ENCODE peak calls at places on chromosomes 5 and 9, in seven cellular contexts. One of them, this sample, is unnamed.
A peak's percentile ranks its signal among the peaks of the same experiment; 100 is the strongest.

GRCh38 chr5:88660947-88661869 is 221.8 kb downstream of the MEF2C start:
- DNase-seq in right atrium auricular region: no peak
- DNase-seq in vagina: no peak
- DNase-seq in A549: peak; percentile 87
- DNase-seq in heart left ventricle: peak; percentile 45
- DNase-seq in HCT116: peak; percentile 68
- DNase-seq in cardiac muscle cell: peak; percentile 94
- DNase-seq in this sample: peak; percentile 60

GRCh38 chr9:76634356-76635054 is 129.7 kb upstream of the PCA3 start:
- DNase-seq in right atrium auricular region: no peak
- DNase-seq in heart left ventricle: no peak
- DNase-seq in A549: no peak
- DNase-seq in HCT116: peak; percentile 1
- DNase-seq in vagina: no peak
- DNase-seq in cardiac muscle cell: peak; percentile 11
- DNase-seq in this sample: peak; percentile 64

GRCh38 chr9:81431662-81432061 is 257.7 kb downstream of the TLE1 start:
- DNase-seq in heart left ventricle: no peak
- DNase-seq in vagina: no peak
- DNase-seq in A549: no peak
- DNase-seq in HCT116: no peak
- DNase-seq in cardiac muscle cell: no peak
- DNase-seq in right atrium auricular region: no peak
- DNase-seq in this sample: peak; percentile 90

GRCh38 chr5:178281321-178281720 is 48.7 kb upstream of the PHYKPL start:
- DNase-seq in HCT116: no peak
- DNase-seq in vagina: no peak
- DNase-seq in right atrium auricular region: no peak
- DNase-seq in cardiac muscle cell: no peak
- DNase-seq in heart left ventricle: no peak
- DNase-seq in A549: no peak
- DNase-seq in this sample: peak; percentile 20

GRCh38 chr9:125655691-125656410 is 51.2 kb downstream of the MAPKAP1 start:
- DNase-seq in vagina: no peak
- DNase-seq in A549: no peak
- DNase-seq in cardiac muscle cell: no peak
- DNase-seq in HCT116: no peak
- DNase-seq in right atrium auricular region: no peak
- DNase-seq in heart left ventricle: no peak
- DNase-seq in this sample: no peak

GRCh38 chr5:135317286-135317685 is 81.7 kb downstream of the MACROH2A1 start:
- DNase-seq in right atrium auricular region: peak; percentile 46
- DNase-seq in HCT116: no peak
- DNase-seq in vagina: no peak
- DNase-seq in heart left ventricle: no peak
- DNase-seq in cardiac muscle cell: no peak
- DNase-seq in A549: no peak
- DNase-seq in this sample: no peak

GRCh38 chr9:126705767-126706697 is 92.3 kb downstream of the LMX1B start:
- DNase-seq in right atrium auricular region: no peak
- DNase-seq in cardiac muscle cell: peak; percentile 41
- DNase-seq in heart left ventricle: peak; percentile 70
- DNase-seq in HCT116: peak; percentile 40
- DNase-seq in A549: peak; percentile 79
- DNase-seq in vagina: no peak
- DNase-seq in this sample: peak; percentile 25

GRCh38 chr9:130981002-130981760 is 27.8 kb upstream of the LAMC3 start:
- DNase-seq in A549: no peak
- DNase-seq in heart left ventricle: no peak
- DNase-seq in vagina: no peak
- DNase-seq in HCT116: no peak
- DNase-seq in cardiac muscle cell: no peak
- DNase-seq in right atrium auricular region: no peak
- DNase-seq in this sample: no peak

GRCh38 chr5:180153991-180154390 is 55.0 kb downstream of the RASGEF1C start:
- DNase-seq in cardiac muscle cell: no peak
- DNase-seq in heart left ventricle: no peak
- DNase-seq in right atrium auricular region: peak; percentile 16
- DNase-seq in vagina: no peak
- DNase-seq in HCT116: no peak
- DNase-seq in A549: no peak
- DNase-seq in this sample: no peak

GRCh38 chr9:38380230-38380871 is 12.2 kb upstream of the ALDH1B1 start:
- DNase-seq in A549: no peak
- DNase-seq in HCT116: no peak
- DNase-seq in right atrium auricular region: no peak
- DNase-seq in heart left ventricle: no peak
- DNase-seq in cardiac muscle cell: no peak
- DNase-seq in vagina: no peak
- DNase-seq in this sample: no peak

GRCh38 chr5:16842916-16843315 is 93.2 kb downstream of the MYO10 start:
- DNase-seq in right atrium auricular region: no peak
- DNase-seq in A549: no peak
- DNase-seq in cardiac muscle cell: no peak
- DNase-seq in heart left ventricle: no peak
- DNase-seq in vagina: no peak
- DNase-seq in HCT116: no peak
- DNase-seq in this sample: peak; percentile 37

GRCh38 chr9:88045686-88046085 is 71.4 kb upstream of the CDK20 start:
- DNase-seq in vagina: no peak
- DNase-seq in heart left ventricle: no peak
- DNase-seq in HCT116: no peak
- DNase-seq in A549: no peak
- DNase-seq in right atrium auricular region: no peak
- DNase-seq in cardiac muscle cell: no peak
- DNase-seq in this sample: no peak

GRCh38 chr9:88043647-88044046 is 69.3 kb upstream of the CDK20 start:
- DNase-seq in HCT116: no peak
- DNase-seq in cardiac muscle cell: no peak
- DNase-seq in vagina: no peak
- DNase-seq in A549: no peak
- DNase-seq in right atrium auricular region: no peak
- DNase-seq in heart left ventricle: no peak
- DNase-seq in this sample: no peak

GRCh38 chr9:88044200-88044599 is 69.9 kb upstream of the CDK20 start:
- DNase-seq in right atrium auricular region: no peak
- DNase-seq in HCT116: no peak
- DNase-seq in vagina: no peak
- DNase-seq in heart left ventricle: no peak
- DNase-seq in A549: no peak
- DNase-seq in cardiac muscle cell: no peak
- DNase-seq in this sample: no peak

GRCh38 chr9:88037285-88037845 is 63.0 kb upstream of the CDK20 start:
- DNase-seq in HCT116: no peak
- DNase-seq in right atrium auricular region: no peak
- DNase-seq in heart left ventricle: no peak
- DNase-seq in vagina: no peak
- DNase-seq in A549: no peak
- DNase-seq in cardiac muscle cell: no peak
- DNase-seq in this sample: no peak

DNA sequence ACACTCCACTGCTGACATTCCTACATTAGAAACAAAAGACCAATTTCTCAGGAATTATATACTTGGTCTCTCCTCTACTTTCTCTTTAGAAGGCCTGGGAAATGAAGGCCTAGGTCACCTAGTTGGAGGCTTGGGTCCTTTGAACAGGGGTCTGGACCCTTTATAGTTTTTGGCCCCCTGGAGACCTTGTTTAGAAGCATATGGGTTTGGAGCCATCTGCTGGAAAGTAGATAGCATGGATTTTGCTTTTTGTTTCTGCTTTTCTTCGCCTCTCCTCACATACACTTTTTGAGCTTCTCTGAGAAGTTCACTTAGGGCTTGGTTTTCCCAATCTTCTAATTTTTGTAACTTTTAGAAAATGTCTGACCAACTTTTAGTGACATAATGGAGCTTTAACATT is 67.1 kb upstream of the CDK20 start:
- DNase-seq in right atrium auricular region: no peak
- DNase-seq in vagina: no peak
- DNase-seq in cardiac muscle cell: no peak
- DNase-seq in HCT116: no peak
- DNase-seq in heart left ventricle: no peak
- DNase-seq in A549: no peak
- DNase-seq in this sample: peak; percentile 22
- TF ChIP-seq CTCF in right atrium auricular region: no peak
- TF ChIP-seq CTCF in vagina: no peak
- TF ChIP-seq CTCF in cardiac muscle cell: peak; percentile 61
- TF ChIP-seq CTCF in HCT116: peak; percentile 52
- TF ChIP-seq CTCF in heart left ventricle: no peak
- TF ChIP-seq CTCF in A549: peak; percentile 59
- TF ChIP-seq CTCF in this sample: peak; percentile 64

GRCh38 chr5:149618581-149619248 is 37.4 kb downstream of the ARHGEF37 start:
- DNase-seq in heart left ventricle: no peak
- DNase-seq in cardiac muscle cell: peak; percentile 59
- DNase-seq in A549: peak; percentile 75
- DNase-seq in vagina: no peak
- DNase-seq in right atrium auricular region: no peak
- DNase-seq in HCT116: peak; percentile 47
- DNase-seq in this sample: peak; percentile 59
- H3K4me3 ChIP-seq in heart left ventricle: no peak overlapping the region
- H3K4me3 ChIP-seq in cardiac muscle cell: no peak overlapping the region
- H3K4me3 ChIP-seq in A549: no peak overlapping the region
- H3K4me3 ChIP-seq in vagina: no peak overlapping the region
- H3K4me3 ChIP-seq in right atrium auricular region: no peak overlapping the region
- H3K4me3 ChIP-seq in HCT116: no peak overlapping the region
- H3K4me3 ChIP-seq in this sample: no peak overlapping the region

GRCh38 chr5:38780950-38781349 is 64.9 kb upstream of the OSMR start:
- DNase-seq in vagina: no peak
- DNase-seq in right atrium auricular region: peak; percentile 79
- DNase-seq in HCT116: no peak
- DNase-seq in heart left ventricle: peak; percentile 81
- DNase-seq in A549: no peak
- DNase-seq in cardiac muscle cell: peak; percentile 25
- DNase-seq in this sample: peak; percentile 84
- TF ChIP-seq CTCF in vagina: no peak
- TF ChIP-seq CTCF in right atrium auricular region: no peak
- TF ChIP-seq CTCF in HCT116: no peak
- TF ChIP-seq CTCF in heart left ventricle: no peak
- TF ChIP-seq CTCF in A549: peak; percentile 16
- TF ChIP-seq CTCF in cardiac muscle cell: peak; percentile 67
- TF ChIP-seq CTCF in this sample: peak; percentile 64

GRCh38 chr9:70679845-70680244 is 265.4 kb upstream of the KLF9 start:
- DNase-seq in A549: no peak
- DNase-seq in heart left ventricle: no peak
- DNase-seq in vagina: no peak
- DNase-seq in right atrium auricular region: no peak
- DNase-seq in cardiac muscle cell: no peak
- DNase-seq in HCT116: no peak
- DNase-seq in this sample: no peak
- H3K4me3 ChIP-seq in A549: no peak overlapping the region
- H3K4me3 ChIP-seq in heart left ventricle: no peak overlapping the region
- H3K4me3 ChIP-seq in vagina: no peak overlapping the region
- H3K4me3 ChIP-seq in right atrium auricular region: no peak overlapping the region
- H3K4me3 ChIP-seq in cardiac muscle cell: no peak overlapping the region
- H3K4me3 ChIP-seq in HCT116: no peak overlapping the region
- H3K4me3 ChIP-seq in this sample: no peak overlapping the region